ENCODE peak calls at places on chromosomes 7 and 10, in nine cellular contexts. E is GM12878, V is astrocyte, R is endothelial cell of umbilical vein, D is upper lobe of right lung, C is lung, W is cardiac fibroblast, F is astrocyte of the spinal cord, B is Panc1. I is an unnamed sample.

GRCh38 chr7:42460948-42461347 is 223.9 kb upstream of the GLI3 start:
- DNase-seq in F (no peak), V (no peak), E (no peak), W (peak; percentile 22), C (no peak), R (no peak), D (no peak), B (no peak), I (no peak)

GRCh38 chr10:63605568-63605967 is 84.4 kb downstream of the REEP3 start:
- DNase-seq in R (no peak), B (no peak), E (no peak), F (peak; percentile 26), V (peak; percentile 7), W (no peak), D (no peak), C (no peak), I (no peak)

GRCh38 chr10:60114765-60115586 is 208.6 kb upstream of the CCDC6 start:
- DNase-seq in F (peak; percentile 81), C (no peak), R (peak; percentile 69), D (no peak), V (peak; percentile 61), E (no peak), B (no peak), W (peak; percentile 92), I (peak; percentile 78)

GRCh38 chr10:62632071-62632809 is 172.3 kb upstream of the ADO start:
- DNase-seq in R (no peak), E (peak; percentile 80), B (no peak), C (peak; percentile 32), D (peak; percentile 75), W (peak; percentile 54), F (no peak), V (peak; percentile 12), I (no peak)

GRCh38 chr10:31770307-31770902 is 158.2 kb downstream of the ARHGAP12 start:
- DNase-seq in W (peak; percentile 28), C (no peak), V (no peak), B (no peak), R (peak; percentile 71), D (peak; percentile 74), F (no peak), E (no peak), I (no peak)

GRCh38 chr10:64574371-64574770 is 1053.2 kb downstream of the REEP3 start:
- DNase-seq in W (no peak), R (no peak), V (no peak), F (no peak), B (no peak), C (no peak), E (no peak), D (no peak), I (no peak)

GRCh38 chr7:1829111-1829510 is 159.0 kb downstream of the ELFN1 start:
- DNase-seq in D (peak; percentile 37), W (no peak), V (no peak), C (no peak), F (no peak), B (no peak), E (no peak), R (no peak), I (no peak)

GRCh38 chr10:94103902-94104301 is 110.2 kb downstream of the PLCE1 start:
- DNase-seq in C (no peak), V (peak; percentile 31), F (peak; percentile 80), B (no peak), R (no peak), E (no peak), W (peak; percentile 69), D (no peak), I (peak; percentile 68)

GRCh38 chr7:133633055-133633454 is 380.2 kb downstream of the EXOC4 start:
- DNase-seq in B (no peak), R (peak; percentile 23), W (peak; percentile 77), F (peak; percentile 16), E (no peak), V (peak; percentile 32), C (no peak), D (no peak), I (peak; percentile 54)

GRCh38 chr10:80986596-80986995 is 448.9 kb downstream of the SH2D4B start:
- DNase-seq in W (no peak), B (no peak), C (no peak), F (no peak), E (no peak), V (no peak), R (no peak), D (no peak), I (no peak)

GRCh38 chr10:79300711-79301110 is 46.6 kb upstream of the PPIF start:
- DNase-seq in D (no peak), F (no peak), E (no peak), V (no peak), R (no peak), B (no peak), W (no peak), C (no peak), I (no peak)

GRCh38 chr7:159098424-159098786 is 46.3 kb downstream of the VIPR2 start:
- DNase-seq in D (peak; percentile 51), E (no peak), B (no peak), W (no peak), R (no peak), V (no peak), F (no peak), C (no peak), I (no peak)

GRCh38 chr10:92290837-92291609 is at the start of the genes CPEB3 and MARCHF5:
- DNase-seq in D (peak; percentile 99), B (peak; percentile 73), C (peak; percentile 97), W (peak; percentile 96), V (peak; percentile 92), R (peak; percentile 98), E (peak; percentile 77), F (peak; percentile 97), I (peak; percentile 96)

GRCh38 chr10:95416270-95416669 is 125.5 kb upstream of the PDLIM1 start:
- DNase-seq in C (no peak), R (no peak), F (no peak), W (no peak), B (no peak), V (no peak), E (no peak), D (no peak), I (no peak)

GRCh38 chr10:95414016-95414830 is 123.4 kb upstream of the PDLIM1 start:
- DNase-seq in D (no peak), E (no peak), C (no peak), V (no peak), F (no peak), R (no peak), B (no peak), W (no peak), I (no peak)

GRCh38 chr10:95416973-95417372 is 126.2 kb upstream of the PDLIM1 start:
- DNase-seq in W (no peak), E (no peak), R (no peak), V (no peak), B (no peak), C (no peak), D (no peak), F (no peak), I (no peak)

GRCh38 chr10:95414844-95415545 is 124.2 kb upstream of the PDLIM1 start:
- DNase-seq in W (no peak), D (no peak), C (no peak), R (no peak), V (no peak), E (no peak), F (no peak), B (no peak), I (peak; percentile 3)

DNA sequence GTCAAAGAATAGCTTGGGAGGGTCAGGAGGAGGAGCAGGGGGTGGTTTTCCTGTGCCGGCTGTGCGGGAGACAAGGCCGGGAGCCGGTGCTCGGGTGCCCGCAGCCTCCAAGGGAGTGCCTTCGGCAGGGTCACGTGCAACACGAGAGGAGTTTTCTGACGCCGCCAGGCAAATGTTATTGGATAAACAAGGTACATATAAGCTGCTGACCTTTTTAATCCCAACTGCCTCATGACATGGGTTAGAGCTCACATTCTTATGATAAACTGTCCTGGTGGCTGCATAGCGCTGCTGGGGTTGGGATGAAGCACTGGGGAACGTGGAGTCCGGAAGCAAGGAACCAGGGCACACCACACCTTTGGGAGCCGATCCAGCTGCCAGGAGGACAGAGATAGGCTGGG is 124.8 kb upstream of the PDLIM1 start:
- DNase-seq in W (no peak), R (no peak), D (no peak), C (no peak), V (no peak), E (no peak), F (no peak), B (no peak), I (no peak)
- H3K4me3 ChIP-seq in W (no peak overlapping the region), R (no peak overlapping the region), D (no peak overlapping the region), C (no peak overlapping the region), V (no peak overlapping the region), E (no peak overlapping the region), F (no peak overlapping the region), B (no peak overlapping the region), I (no peak overlapping the region)

GRCh38 chr10:50604823-50605222 is 18.9 kb downstream of the SGMS1 start:
- DNase-seq in E (no peak), V (peak; percentile 39), B (no peak), W (peak; percentile 46), C (no peak), R (peak; percentile 78), D (no peak), F (no peak), I (peak; percentile 59)
- TF ChIP-seq CTCF in E (no peak), V (no peak), B (no peak), W (no peak), C (no peak), R (no peak), D (no peak), F (no peak), I (no peak)

DNA sequence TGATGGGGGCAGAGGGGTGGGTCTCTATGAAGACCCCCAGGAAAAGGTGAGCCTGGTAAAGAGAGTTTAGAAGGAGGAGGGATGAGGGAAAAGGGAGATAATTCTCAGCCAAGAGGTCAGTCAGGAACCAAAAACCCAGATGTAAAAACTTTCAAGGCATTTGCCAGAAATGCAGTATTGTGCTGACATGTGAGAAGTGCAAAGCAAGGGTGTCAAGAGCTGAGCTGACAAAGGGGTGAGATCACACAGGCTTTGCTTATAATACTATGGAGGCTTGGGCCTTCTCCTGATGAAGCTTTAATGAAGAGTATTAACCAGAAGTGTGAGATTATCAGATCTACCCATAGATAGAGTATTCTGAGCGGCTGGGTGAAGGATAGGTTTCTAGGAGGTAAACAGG is 22.3 kb upstream of the IFRD1 start:
- DNase-seq in F (no peak), B (no peak), R (no peak), E (no peak), C (no peak), W (no peak), V (no peak), D (no peak), I (no peak)
- H3K4me3 ChIP-seq in F (no peak overlapping the region), B (no peak overlapping the region), R (no peak overlapping the region), E (no peak overlapping the region), C (no peak overlapping the region), W (no peak overlapping the region), V (no peak overlapping the region), D (no peak overlapping the region), I (no peak overlapping the region)

GRCh38 chr10:23886355-23886754 is 322.6 kb upstream of the KIAA1217 start:
- DNase-seq in W (no peak), B (no peak), F (no peak), E (no peak), D (no peak), V (no peak), C (no peak), R (no peak), I (no peak)
- TF ChIP-seq CTCF in W (no peak), B (no peak), F (no peak), E (peak; percentile 1), D (no peak), V (no peak), C (no peak), R (no peak), I (no peak)

I was measured in AG10803.